ENCODE peak calls at places on chromosome 4, in eight cellular contexts. F is endothelial cell; D is EL; X is NCI-H460; N is smooth muscle cell of the brain vasculature; G is heart left ventricle; V is EH; T is effector CD4-positive, alpha-beta T cell. C is an unnamed sample.

GRCh38 chr4:165700855-165701254 is 172.2 kb upstream of the TLL1 start:
- DNase-seq in X (no peak), V (no peak), G (no peak), T (no peak), N (no peak), D (no peak), F (peak), C (no peak)

GRCh38 chr4:139873111-139873866 is 207.7 kb downstream of the MGST2 start:
- DNase-seq in T (no peak), V (peak), X (no peak), D (no peak), F (no peak), N (no peak), G (no peak), C (no peak)

GRCh38 chr4:184548321-184548650 is 73.9 kb upstream of the IRF2 start:
- DNase-seq in V (no peak), X (no peak), F (no peak), N (no peak), T (no peak), D (no peak), G (no peak), C (no peak)

GRCh38 chr4:20422398-20422797 is 170.7 kb downstream of the SLIT2 start:
- DNase-seq in D (peak), G (peak), V (peak), X (peak), N (peak), T (no peak), F (peak), C (no peak)

GRCh38 chr4:116603096-116603495 is 482.3 kb downstream of the TRAM1L1 start:
- DNase-seq in N (no peak), G (no peak), V (no peak), T (no peak), F (no peak), X (no peak), D (no peak), C (no peak)

GRCh38 chr4:139665690-139666529 is at the start of gene MGST2:
- DNase-seq in D (peak), G (peak), T (no peak), X (peak), V (peak), F (peak), N (no peak), C (peak)

GRCh38 chr4:30443289-30443688 is 276.9 kb upstream of the PCDH7 start:
- DNase-seq in N (no peak), T (no peak), G (no peak), V (no peak), F (no peak), X (no peak), D (no peak), C (no peak)

GRCh38 chr4:155079866-155080265 is 128.6 kb upstream of the NPY2R start:
- DNase-seq in G (no peak), N (no peak), F (no peak), D (peak), T (no peak), X (no peak), V (peak), C (no peak)

GRCh38 chr4:176441594-176441993 is 121.8 kb downstream of the SPCS3 start:
- DNase-seq in X (no peak), F (no peak), V (no peak), N (no peak), D (no peak), G (no peak), T (no peak), C (no peak)

GRCh38 chr4:82500106-82500738 is 61.6 kb downstream of the TMEM150C start:
- DNase-seq in V (peak), F (no peak), T (no peak), D (peak), X (no peak), N (no peak), G (no peak), C (no peak)

GRCh38 chr4:125096662-125097061 is 218.1 kb upstream of the FAT4 start:
- DNase-seq in V (no peak), D (no peak), X (no peak), N (no peak), F (no peak), T (no peak), G (no peak), C (no peak)

GRCh38 chr4:124854968-124855367 is 142.4 kb upstream of the ANKRD50 start:
- DNase-seq in D (peak), F (no peak), T (no peak), N (no peak), X (no peak), V (peak), G (no peak), C (no peak)

GRCh38 chr4:85952982-85953650 is 406.7 kb downstream of the MAPK10 start:
- DNase-seq in G (no peak), F (no peak), D (no peak), T (no peak), V (peak), N (no peak), X (no peak), C (no peak)

GRCh38 chr4:96784336-96784735 is 944.4 kb downstream of the PDHA2 start:
- DNase-seq in X (no peak), F (no peak), T (no peak), V (no peak), N (no peak), G (no peak), D (no peak), C (no peak)

GRCh38 chr4:128590773-128591172 is 218.7 kb upstream of the JADE1 start:
- DNase-seq in G (peak), F (no peak), D (no peak), X (no peak), N (no peak), V (no peak), T (no peak), C (peak)

GRCh38 chr4:173415885-173416658 is 17.2 kb upstream of the SCRG1 start:
- DNase-seq in F (no peak), D (no peak), V (no peak), G (peak), N (no peak), T (no peak), X (no peak), C (peak)

GRCh38 chr4:61224573-61224972 is 24.4 kb downstream of the ADGRL3 start:
- DNase-seq in G (no peak), T (no peak), X (no peak), V (no peak), N (no peak), F (no peak), D (no peak), C (no peak)

GRCh38 chr4:577499-578450 is 1.7 kb upstream of the TMEM271 start:
- DNase-seq in T (no peak), F (no peak), D (peak), G (no peak), V (peak), N (no peak), X (peak), C (no peak)

GRCh38 chr4:78552398-78553396 is 1.1 kb downstream of the ANXA3 start:
- DNase-seq in G (no peak), F (no peak), T (no peak), D (no peak), N (no peak), V (no peak), X (no peak), C (no peak)

GRCh38 chr4:184267673-184268573 is 50.2 kb upstream of the ENPP6 start:
- DNase-seq in T (peak), N (no peak), D (peak), F (no peak), G (peak), V (peak), X (peak), C (peak)

GRCh38 chr4:123833156-123833555 is 436.6 kb downstream of the SPRY1 start:
- DNase-seq in F (no peak), V (peak), G (no peak), D (peak), N (no peak), X (no peak), T (no peak), C (no peak)

GRCh38 chr4:13535708-13536361 is 8.5 kb downstream of the NKX3-2 start:
- DNase-seq in D (no peak), N (no peak), T (no peak), F (peak), G (no peak), V (no peak), X (no peak), C (no peak)

GRCh38 chr4:135372131-135372530 is 1170.5 kb upstream of the PABPC4L start:
- DNase-seq in T (no peak), N (no peak), D (no peak), X (no peak), F (no peak), V (no peak), G (no peak), C (no peak)

GRCh38 chr4:24872720-24873119 is 40.1 kb downstream of the CCDC149 start:
- DNase-seq in D (no peak), N (no peak), G (no peak), V (no peak), T (no peak), F (no peak), X (no peak), C (no peak)

GRCh38 chr4:52659722-52660261 is 691 bp upstream of the USP46 start:
- DNase-seq in G (peak), N (no peak), D (peak), F (peak), X (no peak), V (peak), T (no peak), C (peak)

GRCh38 chr4:30258949-30259348 is 461.2 kb upstream of the PCDH7 start:
- DNase-seq in N (no peak), X (no peak), T (no peak), G (no peak), V (no peak), F (no peak), D (peak), C (no peak)

GRCh38 chr4:186030795-186031194 is 38.2 kb upstream of the TLR3 start:
- DNase-seq in T (no peak), G (no peak), F (no peak), V (no peak), X (no peak), D (no peak), N (no peak), C (no peak)

GRCh38 chr4:73438048-73438447 is 2.0 kb downstream of the AFP start:
- DNase-seq in T (no peak), X (no peak), V (no peak), D (no peak), N (no peak), F (no peak), G (no peak), C (no peak)

GRCh38 chr4:141098163-141098562 is 35.1 kb downstream of the RNF150 start:
- DNase-seq in F (no peak), V (no peak), G (no peak), X (no peak), T (no peak), D (no peak), N (no peak), C (no peak)

GRCh38 chr4:30837131-30837539 is 117.0 kb downstream of the PCDH7 start:
- DNase-seq in N (no peak), D (peak), V (peak), T (no peak), X (no peak), G (no peak), F (no peak), C (no peak)

GRCh38 chr4:185017964-185018772 is at the start of gene HELT:
- DNase-seq in G (no peak), D (no peak), T (no peak), F (no peak), V (no peak), N (no peak), X (no peak), C (no peak)

GRCh38 chr4:2855584-2855983 is 11.9 kb downstream of the ADD1 start:
- DNase-seq in D (no peak), V (no peak), X (no peak), G (no peak), T (no peak), F (no peak), N (no peak), C (no peak)

GRCh38 chr4:180827193-180827592 is 1416.0 kb upstream of the TENM3 start:
- DNase-seq in D (no peak), N (no peak), X (no peak), G (no peak), T (no peak), V (peak), F (no peak), C (no peak)

GRCh38 chr4:127965803-127966175 is 583 bp downstream of the ABHD18 start:
- DNase-seq in F (no peak), V (peak), N (no peak), X (peak), G (peak), D (peak), T (peak), C (no peak)

GRCh38 chr4:23033796-23034195 is 341.1 kb downstream of the GBA3 start:
- DNase-seq in G (no peak), F (no peak), D (peak), N (no peak), X (no peak), T (no peak), V (peak), C (no peak)

GRCh38 chr4:169398294-169398693 is 127.5 kb upstream of the SH3RF1 start:
- DNase-seq in D (peak), G (no peak), V (peak), F (no peak), T (no peak), X (no peak), N (no peak), C (no peak)

GRCh38 chr4:110637408-110638131 is 14.7 kb upstream of the PITX2 start:
- DNase-seq in T (no peak), G (no peak), X (no peak), V (no peak), N (no peak), F (peak), D (no peak), C (no peak)

GRCh38 chr4:169815606-169816005 is 57.9 kb upstream of the HPF1 start:
- DNase-seq in X (no peak), D (peak), T (no peak), G (no peak), F (no peak), N (no peak), V (peak), C (no peak)